ENCODE peak calls at places on chromosomes 12 and 14, in five cellular contexts. V is body of pancreas, R is tibial nerve, P is transverse colon, I is right lobe of liver. C is an unnamed sample. For H3K27me3, the result is how much of the 10 kb centered on the place peaks cover.

GRCh38 chr12:131397493-131398181 is 313.3 kb upstream of the SFSWAP start:
- DNase-seq in I (no peak), P (no peak), R (no peak), V (no peak), C (no peak)

GRCh38 chr14:93005135-93005813 is 82.3 kb downstream of the CHGA start:
- DNase-seq in P (no peak), I (no peak), V (peak), R (no peak), C (no peak)

GRCh38 chr12:79674629-79675028 is 16.1 kb downstream of the PAWR start:
- DNase-seq in P (no peak), R (no peak), I (no peak), V (no peak), C (no peak)

GRCh38 chr14:52729925-52730707 is at the start of gene STYX:
- DNase-seq in I (peak), P (peak), R (peak), V (peak), C (peak)

GRCh38 chr12:26651566-26652188 is 181.3 kb downstream of the ITPR2 start:
- DNase-seq in R (peak), P (peak), I (no peak), V (peak), C (peak)

GRCh38 chr12:49946497-49946896 is 4.0 kb upstream of the AQP2 start:
- DNase-seq in R (no peak), P (no peak), I (no peak), V (no peak), C (no peak)

GRCh38 chr14:34628681-34629135 is 1.2 kb downstream of the SNX6 start:
- DNase-seq in P (peak), V (no peak), I (no peak), R (no peak), C (no peak)

GRCh38 chr14:79091381-79091963 is 921.3 kb downstream of the NRXN3 start:
- DNase-seq in I (no peak), V (peak), R (no peak), P (no peak), C (no peak)

GRCh38 chr12:11508699-11509098 is 113.3 kb upstream of the PRB2 start:
- DNase-seq in V (no peak), I (no peak), P (no peak), R (no peak), C (no peak)

GRCh38 chr14:85596562-85596961 is 66.6 kb downstream of the FLRT2 start:
- DNase-seq in R (no peak), P (no peak), V (no peak), I (no peak), C (no peak)

GRCh38 chr12:92080390-92081285 is 65.0 kb downstream of the BTG1 start:
- DNase-seq in R (no peak), V (no peak), P (no peak), I (no peak), C (no peak)

GRCh38 chr12:22687677-22688076 is 62.7 kb downstream of the ETNK1 start:
- DNase-seq in R (no peak), V (no peak), P (no peak), I (no peak), C (no peak)

GRCh38 chr14:71647086-71647784 is 285.0 kb upstream of the RGS6 start:
- DNase-seq in R (no peak), V (peak), I (no peak), P (peak), C (no peak)

GRCh38 chr12:118850244-118850825 is 131.0 kb upstream of the SRRM4 start:
- DNase-seq in I (no peak), R (no peak), P (peak), V (peak), C (no peak)

GRCh38 chr14:69910871-69911270 is 31.7 kb downstream of the SMOC1 start:
- DNase-seq in R (no peak), V (no peak), I (no peak), P (no peak), C (no peak)

GRCh38 chr14:77707355-77707723 is 484 bp downstream of the ALKBH1 start:
- DNase-seq in R (peak), I (no peak), P (peak), V (peak), C (no peak)

GRCh38 chr12:51855586-51856428 is 7.3 kb upstream of the FIGNL2 start:
- DNase-seq in R (peak), V (peak), P (no peak), I (no peak), C (no peak)

GRCh38 chr12:78120866-78121590 is 290.3 kb downstream of the NAV3 start:
- DNase-seq in P (no peak), R (peak), I (no peak), V (peak), C (no peak)

GRCh38 chr12:89566615-89567014 is 40.8 kb upstream of the POC1B start:
- DNase-seq in V (no peak), I (no peak), R (no peak), P (no peak), C (no peak)

GRCh38 chr14:99575043-99576023 is 28.7 kb downstream of the CCDC85C start:
- DNase-seq in P (peak), V (peak), I (no peak), R (no peak), C (no peak)

GRCh38 chr14:99627510-99628381 is 17.2 kb upstream of the HHIPL1 start:
- DNase-seq in I (no peak), R (no peak), P (no peak), V (no peak), C (no peak)

GRCh38 chr14:20350860-20351259 is 7.4 kb downstream of the PARP2 start:
- DNase-seq in V (no peak), P (no peak), R (no peak), I (no peak), C (no peak)

GRCh38 chr14:99210333-99210732 is 61.7 kb downstream of the BCL11B start:
- DNase-seq in V (no peak), P (no peak), R (no peak), I (no peak), C (no peak)

GRCh38 chr12:107493646-107494045 is 192.0 kb upstream of the PWP1 start:
- DNase-seq in R (no peak), P (no peak), I (no peak), V (no peak), C (no peak)

GRCh38 chr12:60830381-60830780 is 1234.6 kb downstream of the SLC16A7 start:
- DNase-seq in R (no peak), I (no peak), V (no peak), P (no peak), C (no peak)

GRCh38 chr12:45948546-45948945 is 41.8 kb downstream of the SCAF11 start:
- DNase-seq in V (no peak), R (no peak), P (no peak), I (no peak), C (no peak)

GRCh38 chr12:52380271-52380694 is 5.2 kb downstream of the KRT84 start:
- DNase-seq in I (no peak), R (no peak), V (peak), P (peak), C (no peak)

GRCh38 chr12:57720606-57721595 is 17.6 kb downstream of the AGAP2 start:
- DNase-seq in V (no peak), P (no peak), I (no peak), R (no peak), C (no peak)
- TF ChIP-seq POLR2A in V (no peak), P (no peak), I (no peak), R (no peak), C (no peak)

DNA sequence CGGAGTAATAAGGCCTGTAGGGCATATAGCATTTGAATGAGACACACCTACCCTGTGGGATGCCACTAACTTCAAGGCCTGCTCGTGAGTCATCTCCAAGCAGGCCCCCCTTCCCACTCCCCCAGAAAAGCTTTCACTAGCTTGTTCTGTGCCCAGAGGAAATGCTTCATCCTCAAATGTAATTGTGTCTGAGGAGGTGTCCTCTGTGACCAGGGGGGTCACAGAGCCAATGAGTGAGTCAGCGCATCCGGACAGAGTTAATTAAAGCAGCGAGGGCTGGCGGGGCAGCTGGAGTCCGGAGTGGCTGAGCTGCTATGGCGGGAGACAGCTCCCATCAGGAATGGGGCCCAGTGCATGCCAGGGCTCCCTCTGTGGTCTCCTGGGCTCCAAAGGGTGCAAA is 27.0 kb upstream of the ESRRB start:
- DNase-seq in P (no peak), R (no peak), I (no peak), V (no peak), C (no peak)
- H3K27me3 ChIP-seq in P (under half), R (under half), I (under half), V (under half), C (under half)

DNA sequence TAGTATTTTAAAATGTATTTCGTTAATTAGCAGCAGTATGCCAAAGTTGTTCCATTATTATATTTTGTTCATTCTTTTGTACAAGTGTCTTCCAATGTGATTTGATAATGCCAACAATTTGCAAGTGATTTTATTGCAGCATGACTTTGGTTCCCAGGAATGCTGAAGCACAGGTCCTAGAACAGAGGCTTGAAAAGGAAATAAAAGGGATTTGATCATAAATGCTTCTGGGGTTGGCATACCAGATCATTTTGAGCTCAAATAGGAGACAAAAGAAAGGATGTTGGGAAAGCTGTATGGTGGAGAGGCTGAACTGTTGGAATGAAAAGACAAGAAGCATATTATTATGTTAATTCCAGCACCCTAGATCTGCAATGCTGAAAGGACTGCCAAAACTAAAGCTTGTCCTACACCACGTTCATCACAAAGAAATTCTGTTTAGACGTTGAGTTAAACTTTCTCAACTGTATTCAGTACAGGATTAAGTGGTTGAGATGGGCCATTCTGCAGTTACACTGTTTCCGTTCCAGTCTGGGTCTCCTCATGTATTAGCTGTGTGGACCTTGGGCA is 143.1 kb downstream of the BICD1 start:
- DNase-seq in P (no peak), I (no peak), R (no peak), V (no peak), C (no peak)
- H3K27ac ChIP-seq in P (no peak), I (no peak), R (no peak), V (no peak), C (no peak)

GRCh38 chr12:42338280-42338679 is 12.3 kb downstream of the PPHLN1 start:
- DNase-seq in P (no peak), I (no peak), R (no peak), V (no peak), C (no peak)
- TF ChIP-seq POLR2A in P (no peak), I (no peak), R (no peak), V (no peak), C (no peak)

DNA sequence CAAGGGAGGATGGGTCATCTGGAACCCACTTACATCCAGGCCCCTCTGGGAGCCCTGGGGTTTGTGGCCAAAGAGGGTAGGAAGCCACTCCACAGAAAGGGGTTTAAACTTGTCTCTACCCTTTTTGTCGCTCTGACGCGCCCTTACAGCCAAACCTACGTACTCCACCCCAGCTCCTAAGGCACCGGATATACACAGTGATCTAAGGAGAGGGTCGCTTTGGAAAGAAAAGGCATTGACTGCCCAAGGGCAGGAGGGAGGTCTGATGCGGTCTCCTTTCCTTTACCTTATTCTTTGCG is 644 bp upstream of the PRKD1 start:
- DNase-seq in I (no peak), P (no peak), V (no peak), R (no peak), C (no peak)
- H3K27me3 ChIP-seq in I (under half), P (under half), V (under half), R (under half), C (under half)

DNA sequence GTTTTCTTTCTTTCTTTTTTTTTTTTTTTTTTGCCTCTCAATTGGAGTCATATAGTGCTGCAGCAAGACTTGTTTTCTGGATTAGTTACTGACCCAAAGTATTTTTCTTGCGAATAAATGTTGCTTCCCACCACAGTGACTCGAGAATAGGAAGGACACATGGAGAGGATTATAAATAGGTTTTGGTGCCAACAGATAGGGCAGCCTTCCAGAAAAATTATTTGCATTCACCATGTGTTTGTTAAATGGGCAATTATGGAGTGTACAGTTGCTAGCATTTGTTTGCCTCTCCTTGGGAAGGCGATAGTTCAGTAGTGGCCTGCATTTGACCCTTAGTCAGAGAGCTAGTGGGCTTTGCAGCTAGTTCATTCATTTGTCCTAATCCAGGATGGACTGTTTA is 67.3 kb downstream of the CHST11 start:
- DNase-seq in V (no peak), I (no peak), P (no peak), R (no peak), C (no peak)
- H3K27ac ChIP-seq in V (no peak), I (no peak), P (no peak), R (no peak), C (no peak)

GRCh38 chr14:102524451-102525212 is 15.1 kb upstream of the ANKRD9 start:
- DNase-seq in R (peak), I (peak), P (peak), V (peak), C (peak)
- TF ChIP-seq POLR2A in R (no peak), I (peak), P (peak), V (no peak), C (no peak)

GRCh38 chr12:78981-79380 is 12.4 kb downstream of the IQSEC3 start:
- DNase-seq in V (no peak), R (no peak), I (no peak), P (no peak), C (no peak)
- H3K27me3 ChIP-seq in V (under half), R (under half), I (under half), P (half or more), C (under half)

C was measured in ovary.